ENCODE peak calls at places on chromosomes 13 and 19, in seven cellular contexts. Z is type B pancreatic cell; J is activated CD4-positive, CD25-positive, alpha-beta regulatory T cell treated with anti-CD3 and anti-CD28 coated beads, Interleukin-2, amount 50 U/mL, for 16 hours; O is H54; X is effector CD4-positive, alpha-beta T cell; K is cardiac muscle cell; Y is stimulated activated CD4-positive, alpha-beta T cell treated with anti-CD3 and anti-CD28 coated beads, Interleukin-1b, Interleukin-23, amount 100 ng/mL, for 24 hours. N is an unnamed sample.

GRCh38 chr13:71866173-71867091 is 572 bp downstream of the DACH1 start:
- DNase-seq in Z (peak), J (no peak), O (no peak), X (no peak), K (peak), Y (no peak), N (no peak)

GRCh38 chr13:43546821-43547220 is 240.0 kb downstream of the ENOX1 start:
- DNase-seq in Z (no peak), J (no peak), O (no peak), X (no peak), K (no peak), Y (no peak), N (no peak)

GRCh38 chr19:49469828-49470614 is 4.0 kb upstream of the FLT3LG start:
- DNase-seq in Z (no peak), J (no peak), O (no peak), X (peak), K (no peak), Y (peak), N (no peak)

GRCh38 chr13:39779337-39780270 is 124.1 kb downstream of the COG6 start:
- DNase-seq in Z (no peak), J (no peak), O (no peak), X (peak), K (no peak), Y (no peak), N (no peak)

GRCh38 chr13:106449096-106449495 is 86.4 kb downstream of the EFNB2 start:
- DNase-seq in Z (no peak), J (no peak), O (no peak), X (no peak), K (no peak), Y (no peak), N (no peak)

GRCh38 chr19:30785728-30786127 is 413.5 kb downstream of the ZNF536 start:
- DNase-seq in Z (no peak), J (no peak), O (no peak), X (no peak), K (no peak), Y (no peak), N (no peak)

GRCh38 chr13:35596299-35596698 is 119.8 kb upstream of the MAB21L1 start:
- DNase-seq in Z (no peak), J (no peak), O (no peak), X (no peak), K (no peak), Y (no peak), N (no peak)

GRCh38 chr19:17243854-17244617 is 1.7 kb downstream of the NR2F6 start:
- DNase-seq in Z (no peak), J (no peak), O (peak), X (no peak), K (peak), Y (no peak), N (no peak)

GRCh38 chr13:34207872-34208271 is 389.9 kb downstream of the RFC3 start:
- DNase-seq in Z (no peak), J (no peak), O (no peak), X (no peak), K (no peak), Y (no peak), N (no peak)

GRCh38 chr19:917323-918151 is at the start of gene KISS1R:
- DNase-seq in Z (peak), J (no peak), O (no peak), X (no peak), K (peak), Y (no peak), N (no peak)

GRCh38 chr19:31285744-31286143 is 63.5 kb downstream of the TSHZ3 start:
- DNase-seq in Z (no peak), J (no peak), O (peak), X (no peak), K (no peak), Y (no peak), N (no peak)

GRCh38 chr19:13718733-13719132 is 45.6 kb upstream of the MRI1 start:
- DNase-seq in Z (no peak), J (no peak), O (no peak), X (no peak), K (peak), Y (no peak), N (no peak)

GRCh38 chr13:35164324-35164932 is 222.4 kb downstream of the NBEA start:
- DNase-seq in Z (no peak), J (no peak), O (no peak), X (no peak), K (peak), Y (no peak), N (no peak)

GRCh38 chr13:66809496-66809895 is 420.6 kb downstream of the PCDH9 start:
- DNase-seq in Z (no peak), J (no peak), O (no peak), X (no peak), K (no peak), Y (no peak), N (no peak)

GRCh38 chr19:42132851-42133528 is 744 bp upstream of the POU2F2 start:
- DNase-seq in Z (peak), J (peak), O (peak), X (peak), K (peak), Y (peak), N (no peak)

GRCh38 chr13:94007072-94007471 is 472.4 kb downstream of the DCT start:
- DNase-seq in Z (no peak), J (no peak), O (no peak), X (no peak), K (no peak), Y (no peak), N (no peak)

GRCh38 chr13:106649495-106649894 is 81.6 kb upstream of the ARGLU1 start:
- DNase-seq in Z (no peak), J (no peak), O (peak), X (no peak), K (no peak), Y (no peak), N (no peak)

GRCh38 chr19:29873801-29874575 is 62.2 kb downstream of the CCNE1 start:
- DNase-seq in Z (no peak), J (no peak), O (no peak), X (no peak), K (no peak), Y (no peak), N (no peak)

GRCh38 chr19:21680026-21680425 is 87.4 kb downstream of the ZNF100 start:
- DNase-seq in Z (no peak), J (no peak), O (no peak), X (no peak), K (no peak), Y (no peak), N (no peak)

GRCh38 chr19:16039081-16039480 is 37.2 kb upstream of the TPM4 start:
- DNase-seq in Z (no peak), J (no peak), O (no peak), X (no peak), K (no peak), Y (no peak), N (no peak)

GRCh38 chr19:6238643-6239281 is 41.0 kb downstream of the MLLT1 start:
- DNase-seq in Z (no peak), J (no peak), O (no peak), X (no peak), K (no peak), Y (no peak), N (no peak)

GRCh38 chr13:111115051-111115840 is at the start of gene ARHGEF7:
- DNase-seq in Z (no peak), J (no peak), O (no peak), X (no peak), K (peak), Y (no peak), N (no peak)

GRCh38 chr13:113291997-113292862 is 4.8 kb upstream of the LAMP1 start:
- DNase-seq in Z (no peak), J (no peak), O (no peak), X (no peak), K (peak), Y (no peak), N (no peak)

GRCh38 chr19:56933014-56933705 is 92.6 kb upstream of the PEG3 start:
- DNase-seq in Z (no peak), J (no peak), O (no peak), X (no peak), K (no peak), Y (no peak), N (no peak)

GRCh38 chr19:38388310-38389100 is at the start of gene SPRED3:
- DNase-seq in Z (no peak), J (no peak), O (peak), X (no peak), K (peak), Y (no peak), N (no peak)

GRCh38 chr13:44120814-44121505 is 241.3 kb downstream of the LACC1 start:
- DNase-seq in Z (no peak), J (no peak), O (no peak), X (no peak), K (no peak), Y (no peak), N (no peak)

GRCh38 chr19:1576242-1577089 is 8.3 kb upstream of the MEX3D start:
- DNase-seq in Z (no peak), J (no peak), O (no peak), X (no peak), K (no peak), Y (no peak), N (peak)

GRCh38 chr19:9865732-9866627 is 30.9 kb downstream of the PIN1 start:
- DNase-seq in Z (no peak), J (no peak), O (no peak), X (peak), K (no peak), Y (no peak), N (no peak)

GRCh38 chr19:42152876-42153275 is 20.6 kb upstream of the POU2F2 start:
- DNase-seq in Z (no peak), J (no peak), O (no peak), X (no peak), K (no peak), Y (no peak), N (no peak)

GRCh38 chr13:38340624-38341023 is 9.0 kb upstream of the UFM1 start:
- DNase-seq in Z (no peak), J (no peak), O (no peak), X (no peak), K (no peak), Y (no peak), N (no peak)

GRCh38 chr19:6069268-6069771 is 41.0 kb downstream of the RFX2 start:
- DNase-seq in Z (no peak), J (no peak), O (no peak), X (no peak), K (no peak), Y (no peak), N (peak)

GRCh38 chr13:46113596-46113995 is 8.8 kb upstream of the CPB2 start:
- DNase-seq in Z (no peak), J (no peak), O (no peak), X (no peak), K (no peak), Y (no peak), N (no peak)

GRCh38 chr13:32503727-32504126 is 34.9 kb downstream of the N4BP2L2 start:
- DNase-seq in Z (no peak), J (no peak), O (no peak), X (no peak), K (no peak), Y (no peak), N (no peak)

GRCh38 chr13:30364133-30364532 is 56.8 kb upstream of the KATNAL1 start:
- DNase-seq in Z (no peak), J (no peak), O (no peak), X (no peak), K (no peak), Y (no peak), N (no peak)

GRCh38 chr13:46850214-46850613 is 46.6 kb downstream of the HTR2A start:
- DNase-seq in Z (no peak), J (no peak), O (no peak), X (no peak), K (no peak), Y (no peak), N (no peak)

GRCh38 chr19:16520074-16520973 is 21.9 kb downstream of the CHERP start:
- DNase-seq in Z (no peak), J (no peak), O (no peak), X (no peak), K (no peak), Y (no peak), N (no peak)

GRCh38 chr19:41298327-41298964 is 11.5 kb upstream of the CCDC97 start:
- DNase-seq in Z (no peak), J (no peak), O (no peak), X (peak), K (peak), Y (no peak), N (peak)

GRCh38 chr13:103142091-103142594 is 75.9 kb upstream of the SLC10A2 start:
- DNase-seq in Z (no peak), J (no peak), O (no peak), X (no peak), K (no peak), Y (no peak), N (no peak)

GRCh38 chr13:46100191-46100877 is 4.5 kb downstream of the CPB2 start:
- DNase-seq in Z (no peak), J (no peak), O (no peak), X (no peak), K (no peak), Y (no peak), N (no peak)

GRCh38 chr19:56917998-56918397 is 77.5 kb upstream of the PEG3 start:
- DNase-seq in Z (no peak), J (no peak), O (no peak), X (no peak), K (no peak), Y (no peak), N (no peak)